ENCODE peak calls at places on chromosomes 13 and 19, in nine cellular contexts. One of them, this sample, is unnamed.

GRCh38 chr13:73138276-73138950 is 79.6 kb downstream of the KLF5 start:
- DNase-seq in transverse colon: no peak
- DNase-seq in thyroid gland: peak
- DNase-seq in nephron progenitor cell: peak
- DNase-seq in GM23338: peak
- DNase-seq in cardiac muscle cell: no peak
- DNase-seq in psoas muscle: no peak
- DNase-seq in foreskin fibroblast: peak
- DNase-seq in RWPE2: no peak
- DNase-seq in this sample: peak

GRCh38 chr13:66074018-66074615 is 1156.0 kb downstream of the PCDH9 start:
- DNase-seq in transverse colon: no peak
- DNase-seq in thyroid gland: no peak
- DNase-seq in nephron progenitor cell: no peak
- DNase-seq in GM23338: no peak
- DNase-seq in cardiac muscle cell: no peak
- DNase-seq in psoas muscle: no peak
- DNase-seq in foreskin fibroblast: no peak
- DNase-seq in RWPE2: no peak
- DNase-seq in this sample: peak

GRCh38 chr19:40671404-40671803 is 19.0 kb downstream of the NUMBL start:
- DNase-seq in transverse colon: no peak
- DNase-seq in thyroid gland: no peak
- DNase-seq in nephron progenitor cell: no peak
- DNase-seq in GM23338: no peak
- DNase-seq in cardiac muscle cell: no peak
- DNase-seq in psoas muscle: no peak
- DNase-seq in foreskin fibroblast: no peak
- DNase-seq in RWPE2: no peak
- DNase-seq in this sample: no peak

GRCh38 chr13:58712191-58712590 is 1080.6 kb downstream of the PCDH17 start:
- DNase-seq in transverse colon: no peak
- DNase-seq in thyroid gland: no peak
- DNase-seq in nephron progenitor cell: peak
- DNase-seq in GM23338: peak
- DNase-seq in cardiac muscle cell: no peak
- DNase-seq in psoas muscle: no peak
- DNase-seq in foreskin fibroblast: no peak
- DNase-seq in RWPE2: no peak
- DNase-seq in this sample: no peak

GRCh38 chr19:45575216-45575615 is 9.4 kb downstream of the OPA3 start:
- DNase-seq in transverse colon: no peak
- DNase-seq in thyroid gland: no peak
- DNase-seq in nephron progenitor cell: no peak
- DNase-seq in GM23338: no peak
- DNase-seq in cardiac muscle cell: no peak
- DNase-seq in psoas muscle: no peak
- DNase-seq in foreskin fibroblast: no peak
- DNase-seq in RWPE2: no peak
- DNase-seq in this sample: no peak

GRCh38 chr13:110838867-110839538 is 75.9 kb downstream of the ANKRD10 start:
- DNase-seq in transverse colon: no peak
- DNase-seq in thyroid gland: no peak
- DNase-seq in nephron progenitor cell: no peak
- DNase-seq in GM23338: no peak
- DNase-seq in cardiac muscle cell: no peak
- DNase-seq in psoas muscle: no peak
- DNase-seq in foreskin fibroblast: no peak
- DNase-seq in RWPE2: no peak
- DNase-seq in this sample: no peak

GRCh38 chr19:14167594-14168138 is 31.3 kb upstream of the ASF1B start:
- DNase-seq in transverse colon: no peak
- DNase-seq in thyroid gland: no peak
- DNase-seq in nephron progenitor cell: no peak
- DNase-seq in GM23338: no peak
- DNase-seq in cardiac muscle cell: no peak
- DNase-seq in psoas muscle: no peak
- DNase-seq in foreskin fibroblast: no peak
- DNase-seq in RWPE2: no peak
- DNase-seq in this sample: no peak

GRCh38 chr19:1451916-1452801 is 2.2 kb downstream of the APC2 start:
- DNase-seq in transverse colon: no peak
- DNase-seq in thyroid gland: no peak
- DNase-seq in nephron progenitor cell: peak
- DNase-seq in GM23338: peak
- DNase-seq in cardiac muscle cell: no peak
- DNase-seq in psoas muscle: no peak
- DNase-seq in foreskin fibroblast: no peak
- DNase-seq in RWPE2: no peak
- DNase-seq in this sample: no peak

GRCh38 chr13:77207943-77208342 is 119.0 kb downstream of the MYCBP2 start:
- DNase-seq in transverse colon: no peak
- DNase-seq in thyroid gland: no peak
- DNase-seq in nephron progenitor cell: no peak
- DNase-seq in GM23338: peak
- DNase-seq in cardiac muscle cell: no peak
- DNase-seq in psoas muscle: no peak
- DNase-seq in foreskin fibroblast: peak
- DNase-seq in RWPE2: no peak
- DNase-seq in this sample: peak

GRCh38 chr19:39996811-39997594 is at the start of gene ZNF546:
- DNase-seq in transverse colon: peak
- DNase-seq in thyroid gland: peak
- DNase-seq in nephron progenitor cell: peak
- DNase-seq in GM23338: peak
- DNase-seq in cardiac muscle cell: peak
- DNase-seq in psoas muscle: peak
- DNase-seq in foreskin fibroblast: peak
- DNase-seq in RWPE2: peak
- DNase-seq in this sample: peak

GRCh38 chr19:10766681-10767201 is 48.9 kb downstream of the DNM2 start:
- DNase-seq in transverse colon: no peak
- DNase-seq in thyroid gland: peak
- DNase-seq in nephron progenitor cell: no peak
- DNase-seq in GM23338: no peak
- DNase-seq in cardiac muscle cell: no peak
- DNase-seq in psoas muscle: no peak
- DNase-seq in foreskin fibroblast: peak
- DNase-seq in RWPE2: no peak
- DNase-seq in this sample: no peak

GRCh38 chr13:35309711-35310110 is 166.8 kb downstream of the MAB21L1 start:
- DNase-seq in transverse colon: no peak
- DNase-seq in thyroid gland: no peak
- DNase-seq in nephron progenitor cell: no peak
- DNase-seq in GM23338: no peak
- DNase-seq in cardiac muscle cell: no peak
- DNase-seq in psoas muscle: no peak
- DNase-seq in foreskin fibroblast: no peak
- DNase-seq in RWPE2: no peak
- DNase-seq in this sample: no peak

GRCh38 chr13:76667551-76667950 is 218.7 kb downstream of the KCTD12 start:
- DNase-seq in transverse colon: no peak
- DNase-seq in thyroid gland: no peak
- DNase-seq in nephron progenitor cell: no peak
- DNase-seq in GM23338: no peak
- DNase-seq in cardiac muscle cell: no peak
- DNase-seq in psoas muscle: no peak
- DNase-seq in foreskin fibroblast: peak
- DNase-seq in RWPE2: no peak
- DNase-seq in this sample: peak

DNA sequence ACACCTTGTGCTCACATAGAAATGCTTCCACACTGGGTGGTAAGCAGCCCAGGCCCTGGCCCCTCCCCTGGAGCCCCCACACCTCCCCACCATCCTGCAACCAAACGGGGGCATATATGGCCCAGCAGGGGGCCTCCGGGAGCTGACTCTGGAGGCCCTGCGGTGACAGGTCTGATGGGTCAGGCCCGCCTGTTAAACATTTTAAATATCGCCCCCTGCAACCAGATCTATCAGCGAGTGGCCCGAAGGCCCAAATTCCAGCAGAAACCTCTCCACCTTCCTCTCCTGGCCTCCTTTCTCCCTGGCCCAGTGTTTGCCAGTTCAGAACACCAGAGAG is 48.0 kb upstream of the KATNAL1 start:
- DNase-seq in transverse colon: no peak
- DNase-seq in thyroid gland: peak
- DNase-seq in nephron progenitor cell: peak
- DNase-seq in GM23338: peak
- DNase-seq in cardiac muscle cell: peak
- DNase-seq in psoas muscle: no peak
- DNase-seq in foreskin fibroblast: no peak
- DNase-seq in RWPE2: no peak
- DNase-seq in this sample: no peak
- TF ChIP-seq CTCF in transverse colon: peak
- TF ChIP-seq CTCF in thyroid gland: no peak
- TF ChIP-seq CTCF in nephron progenitor cell: peak
- TF ChIP-seq CTCF in GM23338: peak
- TF ChIP-seq CTCF in cardiac muscle cell: peak
- TF ChIP-seq CTCF in psoas muscle: peak
- TF ChIP-seq CTCF in foreskin fibroblast: no peak
- TF ChIP-seq CTCF in RWPE2: no peak
- TF ChIP-seq CTCF in this sample: peak

GRCh38 chr13:82058364-82058763 is 1717.4 kb upstream of the SPRY2 start:
- DNase-seq in transverse colon: no peak
- DNase-seq in thyroid gland: no peak
- DNase-seq in nephron progenitor cell: no peak
- DNase-seq in GM23338: no peak
- DNase-seq in cardiac muscle cell: no peak
- DNase-seq in psoas muscle: no peak
- DNase-seq in foreskin fibroblast: no peak
- DNase-seq in RWPE2: no peak
- DNase-seq in this sample: no peak
- TF ChIP-seq CTCF in transverse colon: no peak
- TF ChIP-seq CTCF in thyroid gland: no peak
- TF ChIP-seq CTCF in nephron progenitor cell: no peak
- TF ChIP-seq CTCF in GM23338: no peak
- TF ChIP-seq CTCF in cardiac muscle cell: no peak
- TF ChIP-seq CTCF in psoas muscle: no peak
- TF ChIP-seq CTCF in foreskin fibroblast: no peak
- TF ChIP-seq CTCF in RWPE2: no peak
- TF ChIP-seq CTCF in this sample: no peak

GRCh38 chr13:47546265-47546962 is 454.7 kb downstream of the SUCLA2 start:
- DNase-seq in transverse colon: no peak
- DNase-seq in thyroid gland: no peak
- DNase-seq in nephron progenitor cell: no peak
- DNase-seq in GM23338: no peak
- DNase-seq in cardiac muscle cell: no peak
- DNase-seq in psoas muscle: no peak
- DNase-seq in foreskin fibroblast: no peak
- DNase-seq in RWPE2: no peak
- DNase-seq in this sample: no peak

GRCh38 chr13:47546963-47547345 is 454.1 kb downstream of the SUCLA2 start:
- DNase-seq in transverse colon: no peak
- DNase-seq in thyroid gland: no peak
- DNase-seq in nephron progenitor cell: no peak
- DNase-seq in GM23338: no peak
- DNase-seq in cardiac muscle cell: no peak
- DNase-seq in psoas muscle: no peak
- DNase-seq in foreskin fibroblast: no peak
- DNase-seq in RWPE2: no peak
- DNase-seq in this sample: no peak

GRCh38 chr13:47545630-47546029 is 455.4 kb downstream of the SUCLA2 start:
- DNase-seq in transverse colon: no peak
- DNase-seq in thyroid gland: no peak
- DNase-seq in nephron progenitor cell: no peak
- DNase-seq in GM23338: no peak
- DNase-seq in cardiac muscle cell: no peak
- DNase-seq in psoas muscle: no peak
- DNase-seq in foreskin fibroblast: no peak
- DNase-seq in RWPE2: no peak
- DNase-seq in this sample: no peak

GRCh38 chr13:47548294-47548825 is 452.7 kb downstream of the SUCLA2 start:
- DNase-seq in transverse colon: no peak
- DNase-seq in thyroid gland: no peak
- DNase-seq in nephron progenitor cell: no peak
- DNase-seq in GM23338: no peak
- DNase-seq in cardiac muscle cell: no peak
- DNase-seq in psoas muscle: no peak
- DNase-seq in foreskin fibroblast: no peak
- DNase-seq in RWPE2: no peak
- DNase-seq in this sample: no peak

DNA sequence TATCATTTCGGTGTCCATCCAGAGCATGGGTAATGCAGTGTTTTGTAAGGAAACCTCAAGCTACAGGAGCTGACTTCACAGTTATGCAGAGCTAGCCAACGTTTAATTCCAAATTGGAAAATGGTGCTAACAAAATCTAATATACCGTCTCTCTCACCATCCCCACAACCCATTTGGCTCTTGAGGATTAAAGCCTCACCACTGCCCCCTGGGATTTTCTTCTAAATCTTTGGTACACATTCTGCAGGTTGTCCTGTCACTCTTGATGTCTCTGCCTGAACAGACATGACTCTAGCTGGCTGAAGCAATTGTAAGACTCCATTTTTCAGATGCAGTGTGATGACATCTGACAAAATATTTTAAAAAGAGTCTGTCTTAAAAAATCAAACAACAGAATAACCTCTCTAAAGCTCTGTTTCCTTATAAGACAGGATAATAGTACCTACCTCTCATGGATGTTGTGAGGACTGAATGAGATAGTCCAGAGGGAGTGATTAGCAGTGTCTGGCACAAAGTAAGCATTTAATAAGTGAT is 451.8 kb downstream of the SUCLA2 start:
- DNase-seq in transverse colon: no peak
- DNase-seq in thyroid gland: no peak
- DNase-seq in nephron progenitor cell: no peak
- DNase-seq in GM23338: peak
- DNase-seq in cardiac muscle cell: no peak
- DNase-seq in psoas muscle: no peak
- DNase-seq in foreskin fibroblast: peak
- DNase-seq in RWPE2: no peak
- DNase-seq in this sample: no peak
- TF ChIP-seq CTCF in transverse colon: no peak
- TF ChIP-seq CTCF in thyroid gland: no peak
- TF ChIP-seq CTCF in nephron progenitor cell: peak
- TF ChIP-seq CTCF in GM23338: peak
- TF ChIP-seq CTCF in cardiac muscle cell: no peak
- TF ChIP-seq CTCF in psoas muscle: no peak
- TF ChIP-seq CTCF in foreskin fibroblast: no peak
- TF ChIP-seq CTCF in RWPE2: no peak
- TF ChIP-seq CTCF in this sample: no peak

DNA sequence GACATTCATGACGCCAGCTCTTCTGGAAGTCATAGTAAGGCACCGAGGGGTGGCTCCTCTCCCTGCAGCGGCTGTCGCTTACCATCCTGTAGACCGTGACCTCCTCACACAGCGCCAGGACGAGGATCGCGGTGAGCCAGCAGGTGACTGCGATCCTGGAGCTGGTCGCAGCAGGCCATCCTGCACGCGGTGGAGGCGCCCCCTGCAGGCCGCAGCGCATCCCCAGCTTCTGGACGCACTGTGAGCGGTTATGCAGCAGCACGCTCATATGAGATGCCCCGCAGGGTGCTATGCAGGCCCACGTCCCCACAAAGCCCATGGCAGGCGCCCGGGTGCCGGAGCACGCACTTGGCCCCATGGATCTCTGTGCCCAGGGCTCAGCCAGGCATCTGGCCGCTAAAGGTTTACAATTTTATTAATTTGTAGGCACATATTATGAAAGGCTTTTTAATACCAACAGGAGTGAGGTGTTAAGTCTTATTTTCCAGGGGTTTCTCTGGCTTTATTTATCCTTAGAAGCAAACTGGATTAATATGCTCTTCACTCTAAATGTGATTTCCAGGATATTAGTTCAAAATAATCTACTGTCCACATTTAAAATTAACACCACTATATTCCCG is 35.6 kb upstream of the PSPC1 start:
- DNase-seq in transverse colon: peak
- DNase-seq in thyroid gland: peak
- DNase-seq in nephron progenitor cell: peak
- DNase-seq in GM23338: peak
- DNase-seq in cardiac muscle cell: peak
- DNase-seq in psoas muscle: peak
- DNase-seq in foreskin fibroblast: no peak
- DNase-seq in RWPE2: no peak
- DNase-seq in this sample: peak
- TF ChIP-seq CTCF in transverse colon: no peak
- TF ChIP-seq CTCF in thyroid gland: peak
- TF ChIP-seq CTCF in nephron progenitor cell: peak
- TF ChIP-seq CTCF in GM23338: peak
- TF ChIP-seq CTCF in cardiac muscle cell: peak
- TF ChIP-seq CTCF in psoas muscle: peak
- TF ChIP-seq CTCF in foreskin fibroblast: peak
- TF ChIP-seq CTCF in RWPE2: peak
- TF ChIP-seq CTCF in this sample: peak